ENCODE peak calls at places on chromosome 18, in eight cellular contexts. F is prostate gland, T is epithelial cell of esophagus, C is bronchial epithelial cell, O is brain microvascular endothelial cell, Q is esophagus squamous epithelium, W is astrocyte, B is WERI-Rb-1. E is an unnamed sample.

GRCh38 chr18:79062806-79063205 is 6.4 kb upstream of the ATP9B start:
- DNase-seq in F (peak), T (peak), C (peak), O (no peak), Q (no peak), W (no peak), B (no peak), E (no peak)

GRCh38 chr18:50080932-50081560 is 113.9 kb downstream of the MYO5B start:
- DNase-seq in F (no peak), T (peak), C (peak), O (no peak), Q (no peak), W (peak), B (no peak), E (no peak)

GRCh38 chr18:3183103-3183717 is 36.6 kb downstream of the MYOM1 start:
- DNase-seq in F (no peak), T (no peak), C (no peak), O (no peak), Q (no peak), W (no peak), B (no peak), E (no peak)

GRCh38 chr18:36776650-36777049 is 52.2 kb downstream of the TPGS2 start:
- DNase-seq in F (no peak), T (no peak), C (no peak), O (no peak), Q (no peak), W (no peak), B (no peak), E (no peak)

GRCh38 chr18:8153887-8154583 is 455.2 kb upstream of the RAB12 start:
- DNase-seq in F (no peak), T (peak), C (peak), O (peak), Q (no peak), W (peak), B (no peak), E (no peak)

GRCh38 chr18:32189723-32190591 is at the start of gene MEP1B:
- DNase-seq in F (no peak), T (no peak), C (no peak), O (no peak), Q (no peak), W (no peak), B (no peak), E (no peak)

GRCh38 chr18:24766376-24766775 is 305.9 kb downstream of the HRH4 start:
- DNase-seq in F (no peak), T (no peak), C (no peak), O (no peak), Q (no peak), W (no peak), B (no peak), E (no peak)

GRCh38 chr18:2173464-2173863 is 397.8 kb downstream of the METTL4 start:
- DNase-seq in F (no peak), T (peak), C (peak), O (peak), Q (no peak), W (peak), B (no peak), E (peak)

GRCh38 chr18:48914581-48915251 is 36.0 kb downstream of the SMAD7 start:
- DNase-seq in F (no peak), T (no peak), C (no peak), O (no peak), Q (no peak), W (no peak), B (no peak), E (no peak)

GRCh38 chr18:24657461-24657860 is 197.0 kb downstream of the HRH4 start:
- DNase-seq in F (no peak), T (no peak), C (no peak), O (no peak), Q (no peak), W (no peak), B (peak), E (no peak)

GRCh38 chr18:35588995-35589394 is 7.5 kb downstream of the GALNT1 start:
- DNase-seq in F (no peak), T (peak), C (no peak), O (no peak), Q (no peak), W (no peak), B (peak), E (no peak)

GRCh38 chr18:50061876-50062517 is 132.9 kb downstream of the MYO5B start:
- DNase-seq in F (no peak), T (no peak), C (no peak), O (no peak), Q (no peak), W (no peak), B (no peak), E (peak)

GRCh38 chr18:23671564-23671963 is 8.9 kb upstream of the ANKRD29 start:
- DNase-seq in F (no peak), T (no peak), C (no peak), O (no peak), Q (no peak), W (no peak), B (peak), E (no peak)

GRCh38 chr18:77004555-77005380 is 127.8 kb downstream of the MBP start:
- DNase-seq in F (no peak), T (no peak), C (no peak), O (no peak), Q (no peak), W (no peak), B (no peak), E (no peak)

GRCh38 chr18:3525870-3526420 is 76.0 kb downstream of the TGIF1 start:
- DNase-seq in F (no peak), T (no peak), C (no peak), O (no peak), Q (no peak), W (peak), B (peak), E (no peak)

GRCh38 chr18:43571078-43571689 is 293.9 kb upstream of the SYT4 start:
- DNase-seq in F (peak), T (peak), C (peak), O (peak), Q (no peak), W (peak), B (peak), E (peak)

GRCh38 chr18:59057969-59058368 is 81.7 kb upstream of the SEC11C start:
- DNase-seq in F (no peak), T (no peak), C (no peak), O (peak), Q (no peak), W (peak), B (no peak), E (peak)

GRCh38 chr18:10230072-10230471 is 224.4 kb upstream of the APCDD1 start:
- DNase-seq in F (no peak), T (peak), C (peak), O (peak), Q (no peak), W (peak), B (peak), E (peak)
- TF ChIP-seq CTCF in F (no peak), T (peak), C (peak), O (peak), Q (no peak), W (peak), B (peak), E (no peak)

DNA sequence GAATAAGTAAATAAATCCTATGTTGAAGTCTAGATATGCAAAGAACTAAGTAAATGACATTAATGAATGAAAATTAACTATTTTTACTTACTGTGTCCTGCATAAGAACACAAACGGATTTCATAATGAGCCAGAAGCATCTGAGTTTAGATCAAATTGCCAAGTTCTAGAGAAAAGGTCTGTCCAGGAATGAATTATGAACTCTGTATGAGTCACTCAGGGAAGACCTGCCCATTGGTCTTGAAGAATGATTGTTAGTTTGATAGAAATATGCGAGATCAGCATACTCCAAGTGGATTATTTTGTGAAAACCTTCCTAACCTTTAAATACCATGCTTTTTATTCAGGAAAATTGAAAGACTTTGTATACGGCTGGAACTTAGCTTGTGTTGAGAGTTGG is 189.5 kb downstream of the DOK6 start:
- DNase-seq in F (no peak), T (no peak), C (no peak), O (no peak), Q (no peak), W (peak), B (no peak), E (peak)
- H3K4me3 ChIP-seq in F (no peak), T (no peak), C (no peak), O (no peak), Q (no peak), W (no peak), B (no peak), E (no peak)

GRCh38 chr18:62721837-62722795 is 6.8 kb downstream of the PHLPP1 start:
- DNase-seq in F (no peak), T (no peak), C (no peak), O (peak), Q (no peak), W (no peak), B (no peak), E (no peak)
- TF ChIP-seq CTCF in F (no peak), T (no peak), C (no peak), O (no peak), Q (no peak), W (no peak), B (no peak), E (no peak)

DNA sequence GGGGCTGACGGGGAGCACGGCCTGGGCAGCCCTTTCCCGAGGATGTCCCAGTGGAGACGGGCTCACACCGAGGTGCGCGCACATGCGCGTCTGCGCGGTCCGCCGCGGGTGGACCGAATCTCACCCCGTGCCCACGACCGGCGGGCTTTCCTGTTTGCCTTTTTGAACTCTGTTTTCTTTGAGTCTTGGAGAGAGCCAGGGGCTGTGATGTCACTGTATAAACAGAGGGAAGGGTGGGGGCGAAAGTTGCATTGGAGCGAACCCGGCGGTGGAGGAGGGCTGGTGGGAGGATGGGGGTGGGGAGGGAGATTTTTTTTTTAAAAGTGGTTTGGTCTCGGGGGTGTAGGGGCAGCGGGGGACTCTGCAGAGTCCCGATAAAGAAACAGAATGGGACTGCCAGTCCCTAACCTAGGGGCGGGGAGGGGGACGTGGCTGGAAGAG is 141.2 kb upstream of the CTAGE1 start:
- DNase-seq in F (peak), T (peak), C (peak), O (peak), Q (no peak), W (peak), B (no peak), E (peak)
- H3K4me3 ChIP-seq in F (peak), T (peak), C (peak), O (peak), Q (peak), W (peak), B (no peak), E (peak)

E was measured in fibroblast of pulmonary artery.